ENCODE peak calls at places on chromosomes 13 and 19, in four cellular contexts. L is T-helper 1 cell, B is NCI-H774, V is Calu3. Y is an unnamed sample.

GRCh38 chr13:51158923-51159322 is 47.8 kb upstream of the C13orf42 start:
- DNase-seq in V (no peak), L (no peak), B (no peak), Y (no peak)

GRCh38 chr13:94122300-94122699 is 357.2 kb downstream of the DCT start:
- DNase-seq in V (no peak), L (no peak), B (no peak), Y (no peak)

GRCh38 chr19:48815870-48816501 is 5.2 kb upstream of the BCAT2 start:
- DNase-seq in B (peak), V (peak), L (no peak), Y (peak)

GRCh38 chr19:6667114-6667627 is 2.8 kb downstream of the TNFSF14 start:
- DNase-seq in L (no peak), V (peak), B (no peak), Y (no peak)

GRCh38 chr19:1624458-1624857 is 19.2 kb upstream of the UQCR11 start:
- DNase-seq in V (no peak), B (no peak), L (peak), Y (peak)

GRCh38 chr13:95644611-95645052 is at the start of gene DZIP1:
- DNase-seq in L (no peak), B (no peak), V (peak), Y (peak)

GRCh38 chr19:54439174-54439851 is 9.7 kb upstream of the LENG8 start:
- DNase-seq in L (no peak), B (no peak), V (peak), Y (peak)

GRCh38 chr13:20553309-20553708 is 13.6 kb upstream of the IFT88 start:
- DNase-seq in V (no peak), L (no peak), B (no peak), Y (no peak)

GRCh38 chr13:78376033-78376432 is 227.3 kb downstream of the POU4F1 start:
- DNase-seq in V (no peak), L (no peak), B (no peak), Y (no peak)

GRCh38 chr13:32031025-32031814 is at the start of gene FRY:
- DNase-seq in L (peak), V (peak), B (no peak), Y (peak)